ENCODE peak calls at places on chromosome 10, in six cellular contexts. C is K562, H is H9, B is mammary epithelial cell, F is colonic mucosa, L is endodermal cell. U is an unnamed sample.

GRCh38 chr10:52318822-52319464 is 4.9 kb downstream of the DKK1 start:
- DNase-seq in C (no peak), F (no peak), H (no peak), L (no peak), B (peak), U (no peak)

GRCh38 chr10:73332379-73332778 is 26.3 kb downstream of the CFAP70 start:
- DNase-seq in H (no peak), B (no peak), C (no peak), F (no peak), L (no peak), U (no peak)

GRCh38 chr10:113000454-113000853 is 50.4 kb downstream of the TCF7L2 start:
- DNase-seq in H (no peak), C (no peak), L (no peak), F (no peak), B (no peak), U (no peak)

GRCh38 chr10:74825371-74826141 is 844 bp upstream of the KAT6B start:
- DNase-seq in F (peak), B (no peak), L (peak), C (peak), H (no peak), U (no peak)

GRCh38 chr10:44437837-44438752 is 53.2 kb upstream of the CXCL12 start:
- DNase-seq in C (no peak), H (no peak), B (no peak), F (no peak), L (peak), U (no peak)

GRCh38 chr10:70481831-70482530 is 3.4 kb downstream of the PALD1 start:
- DNase-seq in C (no peak), H (no peak), F (no peak), B (no peak), L (no peak), U (peak)

GRCh38 chr10:126290232-126290631 is 98.0 kb downstream of the ADAM12 start:
- DNase-seq in H (no peak), C (no peak), F (no peak), B (no peak), L (no peak), U (no peak)

GRCh38 chr10:119865699-119866240 is 6.9 kb downstream of the MCMBP start:
- DNase-seq in F (no peak), H (no peak), B (no peak), C (no peak), L (no peak), U (no peak)

GRCh38 chr10:60911715-60912114 is 32.3 kb downstream of the RHOBTB1 start:
- DNase-seq in B (no peak), L (no peak), F (no peak), H (no peak), C (no peak), U (no peak)

GRCh38 chr10:93152136-93152535 is 78.4 kb downstream of the CYP26A1 start:
- DNase-seq in L (no peak), C (no peak), H (no peak), B (peak), F (no peak), U (no peak)

GRCh38 chr10:49633327-49634045 is 19.6 kb downstream of the CHAT start:
- DNase-seq in B (no peak), L (peak), C (no peak), H (no peak), F (no peak), U (no peak)

GRCh38 chr10:65275296-65275695 is 1650.5 kb upstream of the LRRTM3 start:
- DNase-seq in H (no peak), B (no peak), C (no peak), L (no peak), F (no peak), U (no peak)

GRCh38 chr10:58508316-58508715 is 4.4 kb upstream of the BICC1 start:
- DNase-seq in F (no peak), L (no peak), C (no peak), H (no peak), B (peak), U (no peak)

GRCh38 chr10:15703167-15703880 is 16.4 kb downstream of the ITGA8 start:
- DNase-seq in C (no peak), B (no peak), L (no peak), H (no peak), F (no peak), U (no peak)

GRCh38 chr10:119663866-119664698 is 12.9 kb downstream of the BAG3 start:
- DNase-seq in F (no peak), B (no peak), L (no peak), C (peak), H (no peak), U (no peak)

GRCh38 chr10:118939216-118940007 is 90.1 kb upstream of the NANOS1 start:
- DNase-seq in B (no peak), H (no peak), F (no peak), L (no peak), C (no peak), U (no peak)

GRCh38 chr10:93412801-93413200 is 69.3 kb downstream of the MYOF start:
- DNase-seq in F (no peak), C (no peak), L (no peak), B (no peak), H (no peak), U (no peak)

DNA sequence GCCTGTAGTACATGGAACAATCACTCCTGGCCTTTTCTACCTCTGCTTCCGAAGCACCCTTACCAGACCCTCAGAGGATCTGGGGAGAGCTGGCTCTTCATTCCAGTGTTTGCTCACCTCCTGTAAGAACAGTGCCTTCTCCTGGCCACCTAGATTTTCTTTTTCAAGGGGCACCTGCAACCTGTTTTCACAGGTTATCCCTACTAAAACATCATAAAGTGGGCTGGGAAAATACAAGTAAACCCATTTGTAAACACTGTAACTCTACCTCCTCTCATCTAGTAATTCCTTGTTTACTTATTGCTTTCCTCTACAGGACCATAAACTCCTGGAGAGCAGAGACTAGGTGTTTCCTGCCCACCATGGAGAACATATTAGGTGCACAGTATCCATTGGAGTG is 1.1 kb downstream of the PIK3AP1 start:
- DNase-seq in L (no peak), H (no peak), F (no peak), C (no peak), B (no peak), U (no peak)
- H3K27ac ChIP-seq in L (no peak), H (no peak), F (peak), C (no peak), B (no peak), U (no peak)

GRCh38 chr10:87659571-87660483 is at the start of gene PAPSS2:
- DNase-seq in B (peak), C (no peak), H (peak), F (peak), L (peak), U (peak)

GRCh38 chr10:87658858-87659555 is 671 bp upstream of the PAPSS2 start:
- DNase-seq in F (no peak), B (no peak), C (no peak), H (peak), L (peak), U (no peak)

GRCh38 chr10:87660484-87661133 is 931 bp downstream of the PAPSS2 start:
- DNase-seq in H (no peak), C (peak), B (no peak), F (peak), L (no peak), U (no peak)

GRCh38 chr10:87664276-87664687 is 4.6 kb downstream of the PAPSS2 start:
- DNase-seq in C (no peak), F (no peak), B (no peak), L (no peak), H (no peak), U (no peak)

GRCh38 chr10:87661861-87662785 is 2.4 kb downstream of the PAPSS2 start:
- DNase-seq in C (no peak), F (no peak), L (no peak), B (no peak), H (no peak), U (no peak)
- H3K9ac ChIP-seq in C (no peak), F (no peak), L (no peak), B (no peak), H (no peak), U (no peak)

GRCh38 chr10:124703372-124703771 is 40.8 kb downstream of the FAM53B start:
- DNase-seq in B (no peak), F (no peak), H (no peak), L (no peak), C (no peak), U (peak)
- H3K27ac ChIP-seq in B (no peak), F (peak), H (no peak), L (no peak), C (no peak), U (peak)

DNA sequence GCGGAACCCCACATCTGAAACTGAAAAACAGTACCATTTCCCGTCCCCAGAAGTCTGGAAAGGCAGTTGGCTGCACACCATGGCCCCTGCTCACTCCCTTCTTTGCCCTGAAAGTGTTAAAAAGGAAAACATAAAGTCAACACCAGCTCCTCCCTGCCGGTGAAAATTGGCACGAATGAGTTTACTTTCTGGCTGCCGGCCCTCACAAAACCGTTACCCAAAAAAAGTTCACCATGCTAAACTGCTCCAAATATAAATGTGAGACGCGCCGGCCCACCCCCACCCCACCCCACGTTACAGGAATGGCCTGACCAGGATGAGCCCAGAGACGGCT is 1.2 kb downstream of the DIP2C start:
- DNase-seq in C (no peak), B (peak), F (no peak), H (no peak), L (no peak), U (no peak)
- H3K9ac ChIP-seq in C (no peak), B (no peak), F (peak), H (no peak), L (no peak), U (no peak)

GRCh38 chr10:3203198-3203597 is 30.6 kb upstream of the PITRM1 start:
- DNase-seq in C (no peak), L (peak), H (no peak), B (no peak), F (no peak), U (no peak)
- H3K27ac ChIP-seq in C (no peak), L (no peak), H (no peak), B (no peak), F (no peak), U (no peak)

GRCh38 chr10:133355266-133355665 is 2.6 kb downstream of the FUOM start:
- DNase-seq in C (no peak), B (no peak), H (no peak), F (no peak), L (no peak), U (no peak)
- H3K9ac ChIP-seq in C (no peak), B (no peak), H (no peak), F (no peak), L (no peak), U (no peak)

GRCh38 chr10:13105184-13105583 is 5.2 kb downstream of the OPTN start:
- DNase-seq in C (no peak), H (no peak), F (no peak), L (no peak), B (no peak), U (no peak)
- H3K27ac ChIP-seq in C (no peak), H (no peak), F (no peak), L (no peak), B (no peak), U (no peak)

GRCh38 chr10:21398549-21399345 is 126.7 kb downstream of the SKIDA1 start:
- DNase-seq in B (peak), F (no peak), C (no peak), L (no peak), H (no peak), U (no peak)
- H3K9ac ChIP-seq in B (peak), F (no peak), C (no peak), L (no peak), H (no peak), U (no peak)